ENCODE peak calls at places on chromosomes 7 and 10, in eight cellular contexts. X is neural crest cell, F is astrocyte of the spinal cord, C is NCI-H1436 treated with DMSO at 0.1 percent for 48 hours, A is HCEC 1CT, G is pons, P is GM23248, W is non-pigmented ciliary epithelial cell. J is an unnamed sample.

GRCh38 chr10:59851864-59852263 is 54.5 kb downstream of the CCDC6 start:
- DNase-seq in X (no peak), F (no peak), C (no peak), A (no peak), G (no peak), P (no peak), W (no peak), J (no peak)

GRCh38 chr10:114401195-114401741 is 3.0 kb downstream of the AFAP1L2 start:
- DNase-seq in X (no peak), F (peak), C (no peak), A (peak), G (peak), P (peak), W (no peak), J (no peak)

GRCh38 chr7:148620749-148621372 is 30.3 kb downstream of the C7orf33 start:
- DNase-seq in X (no peak), F (no peak), C (no peak), A (no peak), G (no peak), P (no peak), W (no peak), J (no peak)

GRCh38 chr7:102914585-102914984 is 1.8 kb downstream of the LRRC17 start:
- DNase-seq in X (peak), F (peak), C (no peak), A (peak), G (no peak), P (peak), W (peak), J (no peak)

GRCh38 chr7:81583882-81584533 is 185.8 kb downstream of the HGF start:
- DNase-seq in X (no peak), F (no peak), C (no peak), A (peak), G (no peak), P (peak), W (no peak), J (no peak)

GRCh38 chr7:128190051-128190640 is 50.9 kb upstream of the LEP start:
- DNase-seq in X (no peak), F (no peak), C (no peak), A (no peak), G (no peak), P (no peak), W (no peak), J (no peak)

GRCh38 chr10:84845628-84846261 is 517.4 kb downstream of the CCSER2 start:
- DNase-seq in X (no peak), F (no peak), C (no peak), A (no peak), G (peak), P (no peak), W (no peak), J (no peak)

GRCh38 chr10:49624629-49625028 is 10.8 kb downstream of the CHAT start:
- DNase-seq in X (no peak), F (no peak), C (no peak), A (no peak), G (no peak), P (no peak), W (no peak), J (no peak)

GRCh38 chr10:97049670-97050069 is 136.1 kb downstream of the SLIT1 start:
- DNase-seq in X (no peak), F (no peak), C (no peak), A (no peak), G (no peak), P (no peak), W (no peak), J (no peak)

GRCh38 chr7:107327986-107328569 is 141.8 kb upstream of the GPR22 start:
- DNase-seq in X (no peak), F (peak), C (no peak), A (no peak), G (no peak), P (peak), W (peak), J (peak)

GRCh38 chr10:102550636-102551210 is 47.0 kb downstream of the SUFU start:
- DNase-seq in X (no peak), F (no peak), C (no peak), A (no peak), G (no peak), P (no peak), W (no peak), J (no peak)

J was measured in AG04449.